ENCODE peak calls at places on chromosomes 11 and 22, in seven cellular contexts. L is HCT116, E is HepG2, Y is SK-N-SH, R is H1, U is GM12878, I is K562. B is an unnamed sample. For H3K27me3 and H3K4me1, the result is how much of the 10 kb centered on the place peaks cover.

GRCh38 chr11:16099501-16099900 is 256.8 kb downstream of the SOX6 start:
- DNase-seq in Y (no peak), L (no peak), E (no peak), R (no peak), U (no peak), I (no peak), B (no peak)

GRCh38 chr22:42376721-42377177 is 55.5 kb downstream of the NFAM1 start:
- DNase-seq in E (no peak), U (no peak), I (peak), Y (peak), L (no peak), R (no peak), B (peak)

GRCh38 chr11:45233121-45233803 is 52.9 kb downstream of the SYT13 start:
- DNase-seq in U (no peak), E (peak), Y (peak), I (peak), R (peak), L (peak), B (peak)

GRCh38 chr22:29030618-29031235 is 30.9 kb downstream of the C22orf31 start:
- DNase-seq in U (no peak), E (peak), L (peak), Y (peak), R (peak), I (peak), B (peak)

GRCh38 chr11:119195680-119196079 is 10.4 kb downstream of the NHERF4 start:
- DNase-seq in Y (peak), L (peak), I (peak), E (peak), U (no peak), R (peak), B (peak)

GRCh38 chr22:44577391-44578114 is 79.5 kb upstream of the RTL6 start:
- DNase-seq in R (no peak), L (no peak), I (no peak), U (no peak), Y (no peak), E (no peak), B (no peak)

GRCh38 chr22:40289991-40290459 is 56.3 kb upstream of the ADSL start:
- DNase-seq in U (peak), Y (no peak), L (no peak), I (no peak), R (no peak), E (no peak), B (no peak)

GRCh38 chr11:69644071-69644961 is 3.4 kb downstream of the CCND1 start:
- DNase-seq in R (no peak), Y (peak), I (peak), E (peak), U (no peak), L (no peak), B (no peak)

GRCh38 chr11:17652556-17652955 is 66.8 kb upstream of the MYOD1 start:
- DNase-seq in R (no peak), U (no peak), Y (no peak), I (no peak), E (no peak), L (no peak), B (no peak)

GRCh38 chr11:1254086-1254648 is 31.3 kb downstream of the MUC5B start:
- DNase-seq in U (no peak), L (no peak), R (no peak), Y (no peak), I (no peak), E (no peak), B (no peak)

GRCh38 chr11:1252371-1253102 is 29.7 kb downstream of the MUC5B start:
- DNase-seq in U (no peak), E (no peak), I (no peak), Y (no peak), R (no peak), L (no peak), B (no peak)

GRCh38 chr11:1254733-1255132 is 31.9 kb downstream of the MUC5B start:
- DNase-seq in Y (no peak), L (no peak), I (no peak), R (no peak), U (no peak), E (no peak), B (no peak)

GRCh38 chr11:1251236-1251770 is 28.4 kb downstream of the MUC5B start:
- DNase-seq in Y (no peak), U (no peak), R (no peak), L (no peak), I (no peak), E (no peak), B (no peak)

DNA sequence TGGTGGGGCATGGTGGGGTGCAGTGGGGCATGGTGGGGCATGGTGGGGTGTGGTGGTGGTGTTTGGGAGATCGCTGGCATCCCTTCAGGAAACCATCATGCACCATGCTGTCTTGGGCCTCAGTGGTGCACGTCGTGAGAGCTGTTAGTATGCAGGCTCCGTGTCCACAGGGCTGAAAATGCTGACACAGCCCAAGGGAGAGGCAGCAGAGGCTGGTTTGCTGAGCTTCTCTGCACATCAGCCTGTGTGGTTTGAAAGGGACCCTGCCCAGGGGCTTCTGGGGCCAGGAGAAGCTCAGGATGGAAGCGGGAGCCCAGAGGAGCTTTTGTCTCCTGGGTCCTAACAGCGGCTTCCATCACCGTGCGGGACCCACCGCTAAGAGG is 30.2 kb downstream of the MUC5B start:
- DNase-seq in L (no peak), Y (no peak), R (no peak), E (no peak), I (no peak), U (no peak), B (no peak)
- TF ChIP-seq YY1 in L (no peak), Y (no peak), R (no peak), E (no peak), I (no peak), U (no peak), B (no peak)

GRCh38 chr22:49185312-49185969 is 642.2 kb downstream of the BRD1 start:
- DNase-seq in L (no peak), R (no peak), U (no peak), I (no peak), E (peak), Y (no peak), B (no peak)

GRCh38 chr22:49186293-49186692 is 641.4 kb downstream of the BRD1 start:
- DNase-seq in Y (no peak), I (no peak), U (no peak), L (no peak), R (no peak), E (no peak), B (no peak)

GRCh38 chr22:49183208-49183825 is 644.4 kb downstream of the BRD1 start:
- DNase-seq in I (no peak), U (no peak), R (no peak), Y (no peak), E (no peak), L (no peak), B (no peak)

GRCh38 chr22:49183826-49184216 is 643.9 kb downstream of the BRD1 start:
- DNase-seq in Y (no peak), L (no peak), E (no peak), I (no peak), U (no peak), R (no peak), B (no peak)

GRCh38 chr22:49184736-49185135 is 642.9 kb downstream of the BRD1 start:
- DNase-seq in R (no peak), L (no peak), I (no peak), U (no peak), E (no peak), Y (no peak), B (no peak)
- H3K27me3 ChIP-seq in R (under half), L (under half), I (under half), U (under half), E (under half), Y (under half), B (under half)

GRCh38 chr11:65900899-65901180 is 652 bp upstream of the FOSL1 start:
- DNase-seq in R (no peak), U (no peak), Y (no peak), L (no peak), E (no peak), I (no peak), B (no peak)
- H3K4me1 ChIP-seq in R (under half), U (under half), Y (under half), L (half or more), E (half or more), I (under half), B (under half)

DNA sequence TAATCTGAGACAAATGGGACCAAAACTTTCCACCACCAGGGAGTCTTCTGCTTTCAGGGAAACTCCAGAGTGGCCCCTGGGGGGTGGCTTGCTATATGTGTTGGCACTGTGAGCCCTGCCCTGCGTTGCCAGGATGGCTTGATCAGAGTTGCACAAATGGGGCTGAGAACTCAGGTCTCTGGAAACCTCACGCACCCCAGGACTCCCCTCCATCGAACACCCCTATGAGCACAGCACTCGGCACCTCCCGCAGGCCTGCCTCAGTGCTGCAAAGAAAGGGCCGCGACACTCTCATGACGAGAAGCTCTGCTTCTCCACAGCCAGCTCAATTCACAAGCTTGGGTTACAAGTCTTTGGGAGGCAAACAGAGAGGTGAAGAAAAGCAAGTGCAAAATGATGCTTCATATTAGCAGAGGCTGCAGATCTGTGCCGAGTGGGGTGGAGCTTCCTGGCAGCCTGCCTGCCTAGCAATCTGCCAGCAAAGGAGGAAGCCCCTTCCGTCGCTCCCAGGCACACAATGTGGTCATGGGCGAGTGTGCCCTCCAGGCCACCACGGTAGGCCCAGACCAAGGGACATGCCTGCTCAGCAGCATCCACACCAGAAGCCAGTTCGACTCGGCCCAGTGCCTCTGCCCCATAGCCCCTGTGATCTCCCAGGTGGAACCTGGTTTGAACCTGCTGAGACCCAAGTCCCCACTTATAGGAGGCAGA is 55.7 kb downstream of the MYH9 start:
- DNase-seq in E (no peak), L (no peak), U (peak), I (no peak), R (no peak), Y (peak), B (no peak)
- TF ChIP-seq YY1 in E (no peak), L (no peak), U (no peak), I (no peak), R (no peak), Y (no peak), B (no peak)

GRCh38 chr11:64524534-64525042 is 66.4 kb upstream of the SLC22A12 start:
- DNase-seq in Y (no peak), I (no peak), E (no peak), R (no peak), L (no peak), U (no peak), B (no peak)

GRCh38 chr11:64526795-64527194 is 64.2 kb upstream of the SLC22A12 start:
- DNase-seq in L (no peak), R (no peak), I (no peak), U (peak), Y (no peak), E (no peak), B (no peak)

GRCh38 chr11:64525711-64526110 is 65.3 kb upstream of the SLC22A12 start:
- DNase-seq in U (no peak), E (no peak), I (no peak), R (no peak), Y (no peak), L (no peak), B (no peak)

GRCh38 chr11:64523456-64524187 is 67.4 kb upstream of the SLC22A12 start:
- DNase-seq in I (no peak), L (no peak), E (no peak), Y (no peak), U (no peak), R (no peak), B (no peak)

GRCh38 chr11:64526356-64526755 is 64.7 kb upstream of the SLC22A12 start:
- DNase-seq in E (no peak), U (no peak), I (no peak), L (no peak), R (no peak), Y (no peak), B (no peak)
- H3K27me3 ChIP-seq in E (under half), U (under half), I (half or more), L (under half), R (under half), Y (half or more), B (under half)

DNA sequence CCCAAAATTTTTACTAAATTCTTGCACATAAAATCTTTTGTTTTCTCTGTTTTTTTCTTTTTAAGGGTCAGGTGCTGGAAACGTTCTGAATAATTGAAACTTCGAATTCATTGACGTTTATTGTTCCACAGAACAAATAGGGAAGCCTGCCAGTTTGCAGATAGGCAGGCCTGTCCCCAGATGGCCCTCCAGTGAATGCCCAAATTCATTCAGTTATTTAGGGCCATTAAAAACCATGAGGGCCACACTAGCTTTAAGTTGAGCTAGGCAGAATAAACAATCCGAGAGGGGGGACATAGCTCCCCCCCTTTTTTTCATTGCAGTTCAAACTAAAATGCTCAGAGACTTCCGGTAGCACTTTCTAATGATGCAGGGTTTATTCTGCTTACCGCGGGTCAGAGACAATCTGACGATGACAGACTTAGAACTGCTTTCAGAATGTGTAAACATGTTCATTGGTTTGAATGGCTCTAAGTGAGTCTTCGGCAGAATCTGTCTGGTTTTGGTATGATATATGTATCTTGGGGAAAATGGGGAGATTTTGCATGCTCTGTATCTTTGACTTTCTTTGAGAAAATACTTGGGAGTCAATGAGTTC is 72.0 kb downstream of the ZBTB16 start:
- DNase-seq in R (no peak), L (no peak), U (no peak), E (no peak), Y (no peak), I (no peak), B (no peak)
- H3K4me1 ChIP-seq in R (under half), L (under half), U (under half), E (under half), Y (under half), I (under half), B (under half)

DNA sequence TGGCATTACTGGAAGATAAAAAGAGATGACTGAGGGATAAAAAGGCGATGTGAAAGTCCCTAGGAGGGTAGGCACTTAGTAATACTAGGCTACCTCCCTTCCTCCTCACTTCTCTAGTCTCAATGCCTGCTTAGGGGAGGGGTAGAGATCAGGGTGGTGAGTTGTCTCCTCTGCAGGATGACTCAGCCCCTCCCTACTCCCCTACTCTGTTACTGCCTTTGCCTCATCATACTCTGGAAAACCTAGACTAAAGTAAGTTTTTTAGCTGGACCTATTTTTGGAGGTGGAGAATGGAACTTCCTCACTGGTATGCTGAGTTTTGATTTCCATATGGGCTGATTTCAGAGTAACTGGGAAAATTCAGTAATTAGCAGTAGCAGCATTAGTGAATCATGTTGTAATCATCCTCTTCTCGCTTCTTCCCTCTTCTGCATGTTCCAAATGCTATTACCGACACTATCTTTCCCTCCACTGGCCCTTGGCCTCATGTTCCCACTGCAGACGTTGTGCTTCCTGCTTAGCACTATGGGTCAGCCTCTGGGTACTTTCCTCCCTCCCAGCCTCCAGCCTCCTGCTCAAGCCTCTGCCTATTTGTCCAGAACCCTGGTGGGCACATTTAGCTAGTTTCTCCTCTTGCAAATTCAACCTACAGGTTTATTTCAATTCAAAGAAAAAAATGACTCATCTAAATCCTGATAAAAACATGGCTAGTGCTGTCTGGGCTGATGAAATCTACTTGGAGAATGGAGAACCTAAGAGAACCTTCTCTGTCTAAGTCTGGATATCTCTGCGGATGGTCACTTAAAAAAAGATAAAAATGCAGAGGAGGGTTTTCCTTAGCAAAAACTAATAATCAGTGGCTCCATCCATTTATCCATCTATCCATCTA is 281.7 kb downstream of the ST3GAL4 start:
- DNase-seq in U (no peak), E (no peak), Y (no peak), L (no peak), I (no peak), R (no peak), B (no peak)
- TF ChIP-seq YY1 in U (no peak), E (no peak), Y (no peak), L (no peak), I (no peak), R (no peak), B (no peak)

GRCh38 chr11:11083441-11083840 is 225.6 kb upstream of the ZBED5 start:
- DNase-seq in Y (no peak), L (no peak), R (no peak), U (no peak), I (no peak), E (no peak), B (no peak)

GRCh38 chr11:11082651-11083050 is 224.8 kb upstream of the ZBED5 start:
- DNase-seq in E (no peak), U (no peak), L (no peak), R (no peak), Y (no peak), I (no peak), B (no peak)

GRCh38 chr11:11084337-11084736 is 226.5 kb upstream of the ZBED5 start:
- DNase-seq in I (no peak), R (no peak), Y (no peak), E (no peak), U (no peak), L (no peak), B (no peak)

GRCh38 chr11:11081273-11081672 is 223.4 kb upstream of the ZBED5 start:
- DNase-seq in L (no peak), U (no peak), E (no peak), I (no peak), Y (no peak), R (no peak), B (no peak)

DNA sequence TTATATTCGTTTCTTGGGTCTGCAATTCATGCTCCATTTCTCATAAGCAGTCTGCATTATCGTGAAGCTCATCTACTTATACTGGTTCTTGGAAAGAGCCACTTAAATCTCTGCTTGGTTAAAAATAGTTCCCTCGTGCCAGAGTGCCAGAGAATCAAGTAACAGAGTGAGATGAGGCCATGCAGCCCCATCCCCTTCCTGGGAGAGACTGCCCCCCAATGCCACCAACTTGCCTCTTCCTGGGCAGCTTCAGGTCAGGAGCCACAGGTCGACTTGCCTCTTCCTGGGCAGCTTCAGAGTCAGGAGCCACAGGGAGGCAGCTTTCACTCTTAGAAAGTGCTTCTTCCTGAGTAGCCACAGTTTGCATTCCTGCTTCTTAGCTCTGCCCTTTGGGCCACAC is 223.9 kb upstream of the ZBED5 start:
- DNase-seq in Y (no peak), E (no peak), R (no peak), I (no peak), L (no peak), U (no peak), B (no peak)
- H3K27me3 ChIP-seq in Y (under half), E (under half), R (under half), I (under half), L (under half), U (under half), B (under half)